ENCODE peak calls at places on chromosomes 13 and 19, in four cellular contexts. Z is aorta; A is breast epithelium; Q is CD8-positive, alpha-beta T cell. Y is an unnamed sample.

GRCh38 chr13:31394491-31394890 is 194.7 kb downstream of the B3GLCT start:
- DNase-seq in Z (no peak), A (no peak), Q (no peak), Y (no peak)

GRCh38 chr19:39765091-39766076 is 13.3 kb upstream of the LEUTX start:
- DNase-seq in Z (no peak), A (no peak), Q (peak), Y (no peak)

GRCh38 chr13:89857502-89857901 is 1490.0 kb upstream of the MIR17HG start:
- DNase-seq in Z (no peak), A (no peak), Q (no peak), Y (no peak)

GRCh38 chr13:113820813-113821651 is 42.8 kb downstream of the GAS6 start:
- DNase-seq in Z (peak), A (peak), Q (no peak), Y (peak)

GRCh38 chr19:19155495-19156219 is 14.4 kb downstream of the MEF2B start:
- DNase-seq in Z (no peak), A (no peak), Q (no peak), Y (no peak)

GRCh38 chr13:68257111-68257842 is 1027.1 kb upstream of the PCDH9 start:
- DNase-seq in Z (no peak), A (no peak), Q (no peak), Y (no peak)

GRCh38 chr13:101382701-101383100 is 33.6 kb downstream of the NALCN start:
- DNase-seq in Z (no peak), A (no peak), Q (no peak), Y (no peak)

GRCh38 chr19:4913996-4914735 is 4.9 kb downstream of the UHRF1 start:
- DNase-seq in Z (peak), A (no peak), Q (peak), Y (no peak)

GRCh38 chr19:16118489-16119033 is 6.9 kb downstream of the RAB8A start:
- DNase-seq in Z (no peak), A (no peak), Q (no peak), Y (no peak)

GRCh38 chr19:35295792-35296462 is 4.0 kb downstream of the MAG start:
- DNase-seq in Z (no peak), A (no peak), Q (peak), Y (no peak)

GRCh38 chr13:59687028-59687427 is 476.7 kb downstream of the DIAPH3 start:
- DNase-seq in Z (no peak), A (no peak), Q (no peak), Y (no peak)

GRCh38 chr19:40089462-40089861 is 1.3 kb downstream of the ZNF780A start:
- DNase-seq in Z (no peak), A (no peak), Q (no peak), Y (no peak)

GRCh38 chr13:24199016-24199415 is 38.5 kb downstream of the SPATA13 start:
- DNase-seq in Z (no peak), A (no peak), Q (no peak), Y (no peak)

GRCh38 chr19:29779921-29780320 is 31.9 kb upstream of the CCNE1 start:
- DNase-seq in Z (no peak), A (no peak), Q (no peak), Y (no peak)

GRCh38 chr19:38310986-38311385 is 4.8 kb downstream of the YIF1B start:
- DNase-seq in Z (no peak), A (no peak), Q (no peak), Y (no peak)

GRCh38 chr19:43777163-43777700 is 3.5 kb downstream of the KCNN4 start:
- DNase-seq in Z (no peak), A (no peak), Q (peak), Y (no peak)

GRCh38 chr19:51572908-51573307 is 1.8 kb downstream of the ZNF175 start:
- DNase-seq in Z (no peak), A (no peak), Q (no peak), Y (no peak)

GRCh38 chr13:45068036-45069001 is 52.0 kb upstream of the GTF2F2 start:
- DNase-seq in Z (no peak), A (no peak), Q (no peak), Y (no peak)

GRCh38 chr13:33757713-33758112 is 60.2 kb upstream of the RFC3 start:
- DNase-seq in Z (no peak), A (no peak), Q (no peak), Y (no peak)

GRCh38 chr13:30053904-30054303 is 203.5 kb upstream of the UBL3 start:
- DNase-seq in Z (no peak), A (no peak), Q (no peak), Y (no peak)

GRCh38 chr13:89465366-89465765 is 1794.2 kb downstream of the SLITRK5 start:
- DNase-seq in Z (no peak), A (no peak), Q (no peak), Y (no peak)

GRCh38 chr13:22736768-22737092 is 444.0 kb upstream of the SGCG start:
- DNase-seq in Z (no peak), A (no peak), Q (no peak), Y (no peak)

GRCh38 chr13:49023441-49023840 is 47.7 kb downstream of the FNDC3A start:
- DNase-seq in Z (no peak), A (no peak), Q (no peak), Y (no peak)

GRCh38 chr19:57248646-57249045 is 8.2 kb downstream of the ZNF805 start:
- DNase-seq in Z (no peak), A (no peak), Q (no peak), Y (no peak)

GRCh38 chr13:36674337-36675212 is 755 bp downstream of the SERTM1 start:
- DNase-seq in Z (peak), A (no peak), Q (no peak), Y (no peak)

GRCh38 chr19:47696635-47697034 is 16.6 kb upstream of the EHD2 start:
- DNase-seq in Z (no peak), A (no peak), Q (no peak), Y (no peak)

GRCh38 chr13:46039421-46040036 is 13.0 kb downstream of the ZC3H13 start:
- DNase-seq in Z (no peak), A (no peak), Q (no peak), Y (no peak)

GRCh38 chr19:55640577-55641375 is at the start of gene ZNF580:
- DNase-seq in Z (peak), A (peak), Q (peak), Y (peak)

GRCh38 chr13:75566658-75567057 is 17.1 kb downstream of the UCHL3 start:
- DNase-seq in Z (no peak), A (no peak), Q (no peak), Y (no peak)

GRCh38 chr19:39389621-39390414 is 1.1 kb downstream of the PAF1 start:
- DNase-seq in Z (no peak), A (no peak), Q (no peak), Y (no peak)

GRCh38 chr19:48784527-48784926 is 26.3 kb downstream of the BCAT2 start:
- DNase-seq in Z (no peak), A (no peak), Q (no peak), Y (no peak)

GRCh38 chr19:38850976-38851621 is 1.3 kb upstream of the HNRNPL start:
- DNase-seq in Z (no peak), A (no peak), Q (peak), Y (no peak)

GRCh38 chr13:75365724-75366173 is 116.2 kb downstream of the TBC1D4 start:
- DNase-seq in Z (no peak), A (no peak), Q (no peak), Y (no peak)

GRCh38 chr19:15779756-15780476 is 7.5 kb upstream of the OR10H5 start:
- DNase-seq in Z (peak), A (peak), Q (no peak), Y (peak)

GRCh38 chr19:27971071-27971470 is 1241.9 kb downstream of the UQCRFS1 start:
- DNase-seq in Z (no peak), A (no peak), Q (no peak), Y (no peak)

GRCh38 chr13:98300956-98301641 is 124.0 kb upstream of the RNF113B start:
- DNase-seq in Z (no peak), A (no peak), Q (no peak), Y (no peak)

GRCh38 chr13:27027086-27027667 is 144.4 kb downstream of the USP12 start:
- DNase-seq in Z (no peak), A (no peak), Q (no peak), Y (no peak)

GRCh38 chr19:437027-437426 is 23.8 kb downstream of the SHC2 start:
- DNase-seq in Z (no peak), A (no peak), Q (peak), Y (no peak)

GRCh38 chr13:86986448-86986847 is 684.7 kb upstream of the SLITRK5 start:
- DNase-seq in Z (no peak), A (no peak), Q (no peak), Y (no peak)
- H3K27ac ChIP-seq in Z (no peak), A (no peak), Q (no peak), Y (no peak)

DNA sequence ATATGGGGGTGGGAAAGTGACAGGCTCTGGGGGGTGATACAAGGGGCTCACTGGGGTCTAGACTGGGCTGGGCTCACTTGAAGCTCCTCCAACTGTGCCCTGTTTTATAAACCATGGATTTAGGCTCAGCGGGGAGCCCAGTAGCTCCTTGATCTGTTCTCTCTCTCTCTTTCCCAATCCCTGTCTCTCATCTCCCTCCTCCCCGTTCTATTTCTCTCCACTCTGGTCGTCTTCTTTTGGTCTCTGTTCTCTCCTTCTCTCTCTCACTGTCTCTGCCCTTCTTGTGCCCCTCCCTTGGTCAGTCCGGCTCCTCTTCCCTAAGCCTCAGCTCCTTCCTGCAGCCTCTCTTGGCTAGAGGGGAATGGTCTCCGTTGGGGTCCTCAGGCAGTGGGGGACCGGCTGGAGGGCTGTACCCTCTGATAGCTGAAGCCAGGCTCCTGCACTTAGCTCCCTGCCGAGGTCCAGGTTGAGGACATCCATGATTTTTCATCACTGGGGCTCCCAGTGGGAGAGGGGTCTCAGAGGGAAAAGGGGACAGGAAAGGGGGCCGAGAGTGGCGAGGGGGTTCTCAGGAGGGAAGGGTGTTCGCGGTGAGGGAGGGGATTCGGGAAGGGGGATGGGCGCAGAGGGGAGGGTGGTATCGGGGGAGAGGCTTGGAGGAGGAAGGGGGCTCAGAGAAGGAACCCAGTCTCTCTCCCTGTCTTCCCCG is 8.5 kb downstream of the UNC13A start:
- DNase-seq in Z (no peak), A (no peak), Q (no peak), Y (no peak)
- H3K27ac ChIP-seq in Z (peak), A (no peak), Q (no peak), Y (no peak)

DNA sequence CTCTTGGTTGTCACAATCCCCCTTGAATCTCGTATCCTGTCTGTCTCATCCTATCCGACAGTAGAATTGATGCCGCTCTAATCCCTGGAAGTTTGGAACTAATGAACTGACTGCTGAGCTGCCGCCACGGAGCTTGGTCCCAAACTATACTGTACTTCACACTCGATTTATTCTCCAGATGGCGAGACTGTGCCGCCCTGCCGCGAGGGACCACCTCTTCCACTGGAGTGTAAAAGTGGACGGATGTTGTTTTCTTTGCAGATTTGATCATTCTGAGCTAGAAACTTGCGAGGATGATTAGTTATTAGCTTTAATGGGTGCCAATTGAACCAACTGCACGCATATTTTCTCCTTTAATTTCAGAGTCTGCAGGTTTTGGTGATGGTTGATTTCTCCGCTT is 117.2 kb downstream of the ZIC5 start:
- DNase-seq in Z (no peak), A (no peak), Q (no peak), Y (peak)
- H3K27ac ChIP-seq in Z (no peak), A (no peak), Q (no peak), Y (no peak)

GRCh38 chr19:13078897-13079541 is 23.6 kb downstream of the LYL1 start:
- DNase-seq in Z (no peak), A (no peak), Q (no peak), Y (no peak)

GRCh38 chr19:13077233-13077632 is 25.4 kb downstream of the LYL1 start:
- DNase-seq in Z (no peak), A (no peak), Q (no peak), Y (peak)

GRCh38 chr19:13076787-13077186 is 25.9 kb downstream of the LYL1 start:
- DNase-seq in Z (no peak), A (no peak), Q (no peak), Y (peak)

GRCh38 chr19:13074378-13074777 is 28.3 kb downstream of the LYL1 start:
- DNase-seq in Z (no peak), A (no peak), Q (no peak), Y (no peak)

DNA sequence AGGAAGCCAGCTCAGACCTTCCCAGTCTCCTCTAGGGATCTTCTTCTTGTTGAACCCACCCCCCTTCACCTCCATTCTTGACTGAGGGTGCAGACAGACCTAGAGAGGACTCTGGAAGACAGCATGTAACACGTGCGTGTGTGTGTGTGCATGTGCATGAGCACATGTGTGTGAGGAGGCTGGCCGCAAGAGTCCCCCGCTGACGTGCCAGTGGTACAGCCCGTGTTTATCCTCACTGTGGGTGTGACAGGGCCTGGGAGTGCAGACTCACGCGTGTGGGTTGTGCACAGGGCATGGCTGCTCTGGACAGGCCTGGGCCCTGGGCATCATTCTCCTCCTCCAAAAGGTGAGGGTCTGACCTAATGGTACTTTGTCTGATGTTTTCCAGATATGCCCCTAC is 26.3 kb downstream of the LYL1 start:
- DNase-seq in Z (no peak), A (no peak), Q (no peak), Y (no peak)
- H3K27ac ChIP-seq in Z (peak), A (peak), Q (no peak), Y (peak)

Y was measured in substantia nigra.